ENCODE peak calls at places on chromosomes 13 and 19, in four cellular contexts. G is AG04449, I is nephron progenitor cell, U is testis. S is an unnamed sample.

GRCh38 chr13:21528616-21529015 is 69.5 kb upstream of the ZDHHC20 start:
- DNase-seq in G (no peak), I (no peak), U (no peak), S (peak)

GRCh38 chr19:47790398-47790814 is 11.9 kb downstream of the SELENOW start:
- DNase-seq in G (no peak), I (peak), U (peak), S (no peak)

GRCh38 chr13:30006246-30006645 is 155.8 kb upstream of the UBL3 start:
- DNase-seq in G (no peak), I (no peak), U (no peak), S (no peak)

GRCh38 chr19:38617764-38618589 is at the start of gene MAP4K1:
- DNase-seq in G (no peak), I (no peak), U (peak), S (no peak)

GRCh38 chr19:34118879-34119748 is 53.2 kb upstream of the LSM14A start:
- DNase-seq in G (no peak), I (peak), U (no peak), S (no peak)

GRCh38 chr19:415292-415691 is 6.3 kb upstream of the C2CD4C start:
- DNase-seq in G (no peak), I (no peak), U (no peak), S (no peak)

GRCh38 chr19:2072757-2073551 is 21.9 kb upstream of the MKNK2 start:
- DNase-seq in G (no peak), I (no peak), U (no peak), S (no peak)

GRCh38 chr13:100634686-100635085 is 39.9 kb downstream of the TMTC4 start:
- DNase-seq in G (no peak), I (no peak), U (no peak), S (no peak)

GRCh38 chr19:42122691-42123607 is 9.3 kb downstream of the POU2F2 start:
- DNase-seq in G (no peak), I (no peak), U (no peak), S (no peak)

GRCh38 chr19:44580366-44580895 is 32.9 kb upstream of the IGSF23 start:
- DNase-seq in G (no peak), I (no peak), U (no peak), S (no peak)

GRCh38 chr19:44585371-44586141 is 27.8 kb upstream of the IGSF23 start:
- DNase-seq in G (no peak), I (no peak), U (no peak), S (no peak)

GRCh38 chr19:44579663-44580365 is 33.5 kb upstream of the IGSF23 start:
- DNase-seq in G (no peak), I (no peak), U (no peak), S (no peak)

GRCh38 chr19:44581288-44581687 is 32.1 kb upstream of the IGSF23 start:
- DNase-seq in G (no peak), I (no peak), U (no peak), S (no peak)

DNA sequence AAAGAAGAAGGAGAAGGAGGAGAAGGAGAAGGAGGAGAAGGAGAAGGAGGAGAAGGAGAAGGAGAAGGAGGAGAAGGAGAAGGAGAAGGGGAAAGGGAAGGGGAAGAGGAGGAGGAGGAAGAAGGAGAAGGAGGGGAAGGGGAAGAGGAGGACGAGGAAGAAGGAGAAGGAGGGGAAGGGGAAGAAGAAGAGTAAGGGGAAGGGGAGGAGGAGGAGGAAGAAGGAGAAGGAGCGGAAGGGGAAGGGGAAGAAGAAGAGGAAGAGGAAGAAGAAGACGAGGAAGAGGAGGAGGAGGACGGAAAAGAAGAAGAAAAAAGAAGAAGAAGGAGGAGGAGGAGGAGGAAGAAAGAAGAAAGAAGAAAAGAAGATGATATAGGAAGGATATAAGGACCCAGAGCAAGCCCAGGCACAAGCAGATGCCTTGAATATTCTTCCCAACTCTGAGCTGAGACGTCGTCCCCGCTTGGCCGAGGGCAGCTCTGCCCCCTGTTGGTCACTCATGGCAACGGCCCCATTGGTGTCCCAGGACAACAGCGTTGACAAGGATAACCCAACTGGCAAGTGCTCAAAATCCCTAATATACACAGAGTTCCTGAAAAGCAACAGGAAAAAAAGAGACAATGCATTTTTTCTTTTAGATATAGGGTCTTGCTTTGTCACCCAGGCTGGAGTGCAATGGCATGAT is 30.6 kb upstream of the IGSF23 start:
- DNase-seq in G (no peak), I (peak), U (peak), S (no peak)
- TF ChIP-seq CTCF in G (peak), I (peak), U (no peak), S (peak)

DNA sequence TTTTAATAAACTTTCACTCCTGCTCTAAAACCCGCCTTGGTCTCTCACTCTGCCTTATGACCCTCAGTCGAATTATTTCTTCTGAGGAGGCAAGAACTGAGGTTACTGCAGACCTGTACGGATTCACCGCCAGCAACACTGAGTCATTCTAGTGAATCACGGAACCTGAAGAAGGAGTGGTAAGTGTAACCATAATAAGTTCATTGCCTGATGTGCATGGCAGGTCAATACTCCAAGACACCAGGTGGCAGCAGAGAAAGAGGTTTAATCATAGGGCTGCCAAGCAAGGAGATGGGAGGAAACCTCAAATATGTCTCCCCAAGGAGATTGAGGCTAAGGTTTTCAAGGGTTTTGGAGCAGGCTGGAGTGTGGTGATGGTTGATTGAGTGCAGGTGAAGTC is 204.3 kb upstream of the IPO5 start:
- DNase-seq in G (no peak), I (no peak), U (peak), S (no peak)
- TF ChIP-seq CTCF in G (no peak), I (no peak), U (no peak), S (peak)

GRCh38 chr19:45922281-45922680 is 7.7 kb upstream of the NANOS2 start:
- DNase-seq in G (no peak), I (no peak), U (no peak), S (no peak)
- TF ChIP-seq CTCF in G (peak), I (no peak), U (no peak), S (peak)

DNA sequence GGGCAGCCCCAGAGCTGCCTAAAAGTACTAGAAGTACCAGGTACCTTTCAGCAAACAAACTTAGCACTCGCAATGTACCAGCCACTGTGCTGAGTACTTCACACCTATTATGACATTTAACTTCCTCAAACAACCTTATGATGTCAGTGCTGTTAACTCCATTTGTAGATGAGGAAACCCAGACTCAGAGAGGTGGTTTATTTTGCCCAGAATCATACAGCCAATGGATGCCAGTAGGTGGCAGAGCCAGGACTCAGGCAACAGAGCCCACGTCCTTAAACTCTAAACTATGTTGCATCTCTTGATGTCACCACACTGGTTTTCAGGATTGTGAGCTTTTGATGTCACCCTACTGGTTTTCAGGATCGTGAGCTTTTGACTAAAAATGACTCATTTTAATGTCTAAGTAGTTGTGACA is 78.9 kb downstream of the FLT1 start:
- DNase-seq in G (no peak), I (no peak), U (no peak), S (no peak)
- TF ChIP-seq CTCF in G (no peak), I (no peak), U (no peak), S (peak)

GRCh38 chr19:15166700-15167099 is 34.1 kb downstream of the NOTCH3 start:
- DNase-seq in G (no peak), I (no peak), U (no peak), S (no peak)

GRCh38 chr19:15159251-15159650 is 41.5 kb downstream of the NOTCH3 start:
- DNase-seq in G (no peak), I (no peak), U (no peak), S (no peak)

GRCh38 chr19:15156391-15156790 is 44.4 kb downstream of the NOTCH3 start:
- DNase-seq in G (no peak), I (no peak), U (no peak), S (no peak)

DNA sequence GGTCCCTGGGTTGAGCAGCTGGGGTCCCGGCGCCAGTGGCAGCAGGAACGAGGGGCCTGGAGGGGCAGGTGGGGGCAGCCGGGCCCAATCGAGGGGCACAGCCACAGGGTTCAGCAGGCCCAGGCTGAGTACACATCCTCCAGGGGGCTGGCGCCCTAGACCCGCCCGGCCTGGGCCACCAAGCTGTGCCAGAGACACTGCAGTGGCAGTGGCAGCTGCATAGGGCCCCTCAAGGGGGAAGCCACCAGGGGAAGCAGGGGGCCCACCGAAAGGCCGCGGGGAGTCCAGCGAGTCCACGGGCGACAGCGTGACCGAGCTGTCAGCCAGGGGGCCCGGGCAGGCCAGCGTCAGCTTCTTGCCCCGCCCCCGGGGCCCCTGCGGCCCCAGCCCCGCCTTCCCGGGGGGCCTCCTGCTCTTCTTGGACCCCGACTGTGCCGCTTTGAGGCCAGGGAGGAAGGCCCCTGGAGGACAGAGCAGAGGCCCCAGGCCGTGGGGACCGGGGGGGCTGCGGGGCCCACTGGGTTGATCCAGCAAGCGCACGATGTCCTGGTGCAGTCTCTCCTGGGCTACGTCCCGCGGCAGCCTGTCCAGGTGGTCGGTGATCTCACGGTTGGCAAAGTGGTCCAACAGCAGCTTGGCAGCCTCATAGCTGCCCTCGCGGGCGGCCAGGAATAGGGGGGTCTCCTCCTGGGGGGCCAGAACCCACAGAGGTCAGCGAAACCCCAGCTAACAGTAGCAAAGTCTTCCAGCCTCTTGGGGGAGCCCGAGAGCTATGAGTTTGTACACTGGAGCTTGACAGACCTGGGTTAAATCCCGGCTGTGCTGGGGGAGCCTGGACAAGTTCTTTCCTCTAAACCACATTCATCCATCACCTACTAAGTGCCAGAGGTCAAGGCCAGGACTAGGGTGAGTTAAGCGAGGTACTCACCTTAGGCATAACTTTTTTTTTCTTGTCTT is 39.5 kb downstream of the NOTCH3 start:
- DNase-seq in G (no peak), I (peak), U (peak), S (no peak)
- TF ChIP-seq CTCF in G (peak), I (peak), U (no peak), S (peak)

S was measured in epithelial cell of proximal tubule.